ENCODE peak calls at places on chromosomes 3 and 15, in seven cellular contexts. S is GM10248, Y is RWPE2, I is adrenal gland, V is lower lobe of right lung, B is GM20000, E is type B pancreatic cell. Z is an unnamed sample.

GRCh38 chr15:90883971-90884718 is at the start of gene FES:
- DNase-seq in E (peak; percentile 68), S (peak; percentile 41), B (peak; percentile 69), Y (peak; percentile 73), I (peak; percentile 50), V (peak; percentile 89), Z (peak; percentile 51)

GRCh38 chr3:78970656-78971055 is 797.1 kb downstream of the ROBO1 start:
- DNase-seq in Y (no peak), S (no peak), B (no peak), V (no peak), I (no peak), E (no peak), Z (no peak)

GRCh38 chr3:58164916-58165821 is 45.6 kb downstream of the DNASE1L3 start:
- DNase-seq in I (no peak), S (no peak), B (no peak), V (no peak), E (no peak), Y (no peak), Z (no peak)

GRCh38 chr15:25236861-25237155 is 202.0 kb downstream of the UBE3A start:
- DNase-seq in E (no peak), V (peak; percentile 14), Y (peak; percentile 66), S (no peak), I (no peak), B (no peak), Z (no peak)

GRCh38 chr15:71091601-71092000 is 23.7 kb upstream of the THSD4 start:
- DNase-seq in Y (no peak), E (no peak), V (no peak), B (no peak), I (no peak), S (no peak), Z (no peak)

GRCh38 chr3:53217175-53217574 is 38.6 kb downstream of the TKT start:
- DNase-seq in Y (no peak), I (no peak), B (no peak), E (no peak), S (no peak), V (no peak), Z (no peak)

GRCh38 chr3:40333852-40334251 is 24.3 kb downstream of the EIF1B start:
- DNase-seq in B (no peak), I (no peak), E (no peak), V (no peak), Y (no peak), S (no peak), Z (no peak)

GRCh38 chr3:57956119-57956832 is 51.9 kb upstream of the FLNB start:
- DNase-seq in E (no peak), S (no peak), V (no peak), B (no peak), Y (no peak), I (no peak), Z (no peak)

GRCh38 chr3:79414821-79415220 is 353.0 kb downstream of the ROBO1 start:
- DNase-seq in B (no peak), Y (no peak), S (no peak), E (no peak), V (no peak), I (peak; percentile 1), Z (no peak)

GRCh38 chr3:105957722-105958121 is 88.9 kb upstream of the CBLB start:
- DNase-seq in V (no peak), Y (no peak), B (no peak), E (no peak), S (no peak), I (no peak), Z (no peak)

GRCh38 chr15:23616536-23616935 is 31.1 kb downstream of the MAGEL2 start:
- DNase-seq in S (no peak), B (no peak), E (no peak), V (no peak), Y (no peak), I (no peak), Z (no peak)

GRCh38 chr15:85865070-85865684 is 70.5 kb upstream of the KLHL25 start:
- DNase-seq in V (no peak), S (peak; percentile 35), Y (no peak), E (no peak), B (peak; percentile 19), I (peak; percentile 49), Z (peak; percentile 44)

GRCh38 chr15:81256916-81257315 is 60.2 kb downstream of the IL16 start:
- DNase-seq in S (no peak), E (no peak), I (no peak), Y (no peak), V (no peak), B (no peak), Z (no peak)

GRCh38 chr15:40240619-40241304 is 1.9 kb downstream of the PAK6 start:
- DNase-seq in S (peak; percentile 22), E (no peak), V (no peak), B (peak; percentile 22), Y (no peak), I (no peak), Z (peak; percentile 34)

GRCh38 chr15:99341786-99342185 is 90.5 kb downstream of the LRRC28 start:
- DNase-seq in V (no peak), E (no peak), Y (no peak), I (no peak), B (no peak), S (no peak), Z (no peak)

GRCh38 chr3:194488007-194488742 is 1.4 kb upstream of the ATP13A3 start:
- DNase-seq in E (no peak), I (no peak), Y (no peak), V (no peak), B (no peak), S (no peak), Z (peak; percentile 33)

GRCh38 chr3:173255555-173255954 is 114.5 kb upstream of the SPATA16 start:
- DNase-seq in I (no peak), Y (no peak), E (no peak), V (no peak), S (no peak), B (no peak), Z (no peak)

GRCh38 chr15:46918462-46919125 is 798.7 kb upstream of the SEMA6D start:
- DNase-seq in I (no peak), V (no peak), Y (peak; percentile 46), E (no peak), B (no peak), S (no peak), Z (no peak)

GRCh38 chr3:9008550-9009255 is 45.4 kb upstream of the RAD18 start:
- DNase-seq in I (no peak), V (no peak), S (no peak), Y (no peak), E (no peak), B (no peak), Z (no peak)

GRCh38 chr3:9012521-9012920 is 49.2 kb upstream of the RAD18 start:
- DNase-seq in B (no peak), S (no peak), I (no peak), Y (no peak), E (no peak), V (no peak), Z (no peak)

GRCh38 chr3:9009976-9010545 is 46.8 kb upstream of the RAD18 start:
- DNase-seq in V (no peak), Y (no peak), E (no peak), S (no peak), I (no peak), B (no peak), Z (no peak)

GRCh38 chr3:9007928-9008327 is 44.7 kb upstream of the RAD18 start:
- DNase-seq in V (no peak), Y (no peak), S (no peak), I (no peak), E (no peak), B (no peak), Z (no peak)

DNA sequence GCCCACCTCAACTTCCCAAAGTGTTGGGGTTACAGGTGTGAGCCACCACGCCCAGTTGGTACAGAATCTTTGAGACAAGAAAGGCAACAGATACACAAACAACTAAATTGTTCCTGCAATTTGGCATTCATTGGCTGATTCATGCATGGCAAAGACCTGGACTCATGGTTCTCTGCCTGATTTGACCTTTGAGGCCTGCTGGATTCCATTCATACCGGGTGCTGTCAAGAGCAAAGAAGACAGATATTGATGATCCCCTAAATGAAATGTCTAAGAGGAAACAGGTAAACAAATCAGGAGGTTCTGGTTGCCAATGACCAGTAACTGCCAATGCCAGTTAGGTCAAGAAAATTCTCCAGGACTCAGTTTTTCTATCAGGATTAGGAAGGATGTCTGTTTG is 43.9 kb upstream of the RAD18 start:
- DNase-seq in V (no peak), I (no peak), S (no peak), Y (no peak), B (no peak), E (no peak), Z (no peak)
- TF ChIP-seq CTCF in V (no peak), I (no peak), S (no peak), Y (no peak), B (no peak), E (no peak), Z (no peak)

GRCh38 chr3:121975702-121976302 is 46.2 kb downstream of the ILDR1 start:
- DNase-seq in V (no peak), B (no peak), I (no peak), S (no peak), E (no peak), Y (no peak), Z (no peak)
- TF ChIP-seq CTCF in V (no peak), B (no peak), I (no peak), S (no peak), E (no peak), Y (peak; percentile 12), Z (no peak)

DNA sequence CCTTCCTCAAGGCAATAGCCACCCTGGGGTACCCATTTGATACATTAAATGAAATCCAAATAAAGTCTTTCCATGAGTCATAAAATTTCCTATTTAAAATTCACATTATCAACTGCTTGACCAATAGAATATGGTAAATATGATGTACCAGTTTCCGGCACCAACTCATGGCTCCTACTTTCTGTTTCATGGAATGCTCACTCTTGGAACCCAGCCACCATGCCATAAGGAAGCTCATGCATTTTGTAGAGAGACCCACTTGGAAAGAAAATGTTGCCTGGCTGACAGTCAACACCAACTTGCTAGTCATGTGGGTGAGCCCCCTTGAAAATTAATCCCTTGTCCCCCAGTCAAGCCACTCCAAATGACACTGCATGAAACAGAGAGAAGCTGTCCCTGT is 57.2 kb downstream of the WWTR1 start:
- DNase-seq in V (no peak), I (no peak), B (no peak), E (no peak), S (no peak), Y (no peak), Z (no peak)
- TF ChIP-seq CTCF in V (no peak), I (no peak), B (no peak), E (no peak), S (no peak), Y (no peak), Z (no peak)

GRCh38 chr3:23304424-23304823 is 101.3 kb downstream of the UBE2E2 start:
- DNase-seq in V (no peak), I (no peak), Y (no peak), S (no peak), B (no peak), E (no peak), Z (no peak)

GRCh38 chr3:23301817-23302216 is 98.7 kb downstream of the UBE2E2 start:
- DNase-seq in B (no peak), E (no peak), V (no peak), S (no peak), Y (no peak), I (no peak), Z (no peak)

GRCh38 chr3:23303601-23304217 is 100.6 kb downstream of the UBE2E2 start:
- DNase-seq in V (no peak), B (no peak), I (no peak), Y (no peak), S (no peak), E (no peak), Z (no peak)

DNA sequence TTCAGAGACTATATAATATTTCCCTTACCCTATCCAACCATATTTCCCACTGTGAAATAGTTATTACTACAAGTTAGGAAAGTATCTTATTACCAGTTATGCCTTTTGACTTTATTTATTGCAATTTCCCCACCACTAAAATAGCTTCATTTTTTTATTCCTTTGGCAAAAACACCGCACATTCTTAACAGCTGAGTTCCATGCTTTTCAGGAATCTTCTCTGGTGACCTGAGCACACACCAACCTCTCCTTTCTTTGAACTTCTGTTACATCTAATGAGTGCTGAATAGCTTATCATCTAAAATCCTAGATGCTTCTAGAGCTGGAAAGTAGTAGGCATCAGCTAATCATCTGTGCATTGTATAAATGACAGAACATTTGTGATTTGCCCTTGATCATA is 99.1 kb downstream of the UBE2E2 start:
- DNase-seq in V (no peak), Y (no peak), E (no peak), B (no peak), S (no peak), I (no peak), Z (no peak)
- TF ChIP-seq CTCF in V (no peak), Y (no peak), E (no peak), B (no peak), S (no peak), I (no peak), Z (no peak)